ENCODE peak calls at places on chromosome 15, in eight cellular contexts. G, W, R, P, K, A, E and U are unnamed samples.
A peak's percentile ranks its signal among the peaks of the same experiment; 100 is the strongest.

GRCh38 chr15:96849501-96849900 is 519.0 kb downstream of the NR2F2 start:
- DNase-seq in P (no peak), K (peak; percentile 42), G (peak; percentile 11), W (no peak), R (no peak), E (no peak), A (peak; percentile 69), U (no peak)

GRCh38 chr15:98658831-98659699 is 10.7 kb downstream of the IGF1R start:
- DNase-seq in W (no peak), K (peak; percentile 51), G (no peak), A (peak; percentile 39), P (no peak), R (no peak), E (no peak), U (no peak)

GRCh38 chr15:63240136-63240535 is 37.3 kb upstream of the APH1B start:
- DNase-seq in A (no peak), R (no peak), K (no peak), P (no peak), W (no peak), E (no peak), G (no peak), U (no peak)

GRCh38 chr15:101550124-101550523 is 60.6 kb upstream of the PCSK6 start:
- DNase-seq in P (no peak), A (no peak), R (no peak), K (no peak), G (no peak), E (no peak), W (no peak), U (no peak)

GRCh38 chr15:69311319-69311721 is 12.6 kb downstream of the PAQR5 start:
- DNase-seq in R (no peak), A (no peak), E (no peak), P (no peak), K (no peak), W (no peak), G (no peak), U (no peak)

GRCh38 chr15:91528811-91529210 is 324.7 kb upstream of the SLCO3A1 start:
- DNase-seq in P (peak; percentile 36), G (no peak), R (no peak), E (no peak), K (no peak), W (no peak), A (no peak), U (no peak)

GRCh38 chr15:57677206-57677605 is 29.3 kb upstream of the POLR2M start:
- DNase-seq in W (no peak), E (no peak), A (no peak), P (no peak), R (no peak), K (no peak), G (no peak), U (no peak)

GRCh38 chr15:68781766-68782588 is 38.7 kb downstream of the ANP32A start:
- DNase-seq in P (no peak), K (peak; percentile 91), A (no peak), R (no peak), G (no peak), E (peak; percentile 24), W (peak; percentile 73), U (no peak)

GRCh38 chr15:78162038-78162437 is 12.9 kb downstream of the IDH3A start:
- DNase-seq in W (no peak), E (no peak), G (no peak), R (peak; percentile 23), A (no peak), P (no peak), K (no peak), U (no peak)

GRCh38 chr15:95860406-95860805 is 470.1 kb upstream of the NR2F2 start:
- DNase-seq in P (no peak), R (no peak), A (no peak), W (no peak), E (no peak), G (no peak), K (no peak), U (no peak)

GRCh38 chr15:61175024-61175423 is 54.1 kb downstream of the RORA start:
- DNase-seq in R (no peak), K (peak; percentile 9), A (no peak), G (no peak), P (no peak), E (no peak), W (no peak), U (no peak)

GRCh38 chr15:81939604-81940440 is 106.0 kb downstream of the MEX3B start:
- DNase-seq in K (peak; percentile 65), E (no peak), A (peak; percentile 56), G (peak; percentile 24), P (no peak), R (no peak), W (no peak), U (no peak)

GRCh38 chr15:23910030-23910429 is 222.9 kb upstream of the NDN start:
- DNase-seq in E (no peak), R (no peak), K (no peak), W (no peak), G (no peak), A (no peak), P (no peak), U (no peak)

GRCh38 chr15:87949934-87950298 is 306.6 kb downstream of the NTRK3 start:
- DNase-seq in G (no peak), A (no peak), K (no peak), P (no peak), E (no peak), W (no peak), R (no peak), U (no peak)

GRCh38 chr15:58875343-58875742 is 58.1 kb downstream of the SLTM start:
- DNase-seq in K (no peak), G (no peak), P (no peak), W (no peak), R (no peak), A (no peak), E (no peak), U (no peak)

GRCh38 chr15:40891810-40892448 is 2.3 kb upstream of the VPS18 start:
- DNase-seq in K (peak; percentile 55), R (no peak), A (peak; percentile 62), E (peak; percentile 63), G (no peak), P (peak; percentile 71), W (no peak), U (no peak)

GRCh38 chr15:70132148-70132547 is 34.4 kb upstream of the TLE3 start:
- DNase-seq in G (no peak), A (peak; percentile 45), E (no peak), P (no peak), W (no peak), K (no peak), R (no peak), U (no peak)

GRCh38 chr15:47551079-47551478 is 166.2 kb upstream of the SEMA6D start:
- DNase-seq in R (no peak), E (peak; percentile 42), W (no peak), P (no peak), A (no peak), K (peak; percentile 20), G (no peak), U (no peak)

GRCh38 chr15:95227235-95227634 is 995.9 kb downstream of the MCTP2 start:
- DNase-seq in A (no peak), W (no peak), E (no peak), G (no peak), P (no peak), K (no peak), R (no peak), U (no peak)

GRCh38 chr15:101012326-101013040 is 93.3 kb downstream of the LRRK1 start:
- DNase-seq in A (no peak), E (peak; percentile 27), G (no peak), K (no peak), R (no peak), W (no peak), P (no peak), U (no peak)

GRCh38 chr15:79953951-79954444 is 17.0 kb downstream of the BCL2A1 start:
- DNase-seq in G (peak; percentile 63), A (no peak), P (no peak), K (no peak), R (no peak), E (no peak), W (no peak), U (no peak)

GRCh38 chr15:33215941-33216872 is 21.7 kb upstream of the FMN1 start:
- DNase-seq in W (no peak), P (no peak), R (no peak), K (peak; percentile 31), A (no peak), G (no peak), E (no peak), U (no peak)
- TF ChIP-seq CTCF in W (peak; percentile 60), P (peak; percentile 17), R (no peak), K (peak; percentile 20), A (peak; percentile 67), G (peak; percentile 65), E (peak; percentile 81), U (peak; percentile 46)

GRCh38 chr15:67501177-67501835 is 19.6 kb upstream of the C15orf61 start:
- DNase-seq in E (no peak), A (peak; percentile 55), P (no peak), R (no peak), K (peak; percentile 48), W (no peak), G (no peak), U (no peak)
- TF ChIP-seq CTCF in E (peak; percentile 41), A (peak; percentile 45), P (peak; percentile 14), R (peak; percentile 27), K (no peak), W (peak; percentile 43), G (peak; percentile 54), U (peak; percentile 48)

GRCh38 chr15:74815961-74816360 is 3.3 kb downstream of the LMAN1L start:
- DNase-seq in A (no peak), G (no peak), R (no peak), K (no peak), W (no peak), P (no peak), E (no peak), U (no peak)

GRCh38 chr15:74815121-74815933 is 2.7 kb downstream of the LMAN1L start:
- DNase-seq in K (no peak), E (no peak), W (peak; percentile 76), P (peak; percentile 88), R (no peak), A (no peak), G (no peak), U (no peak)

GRCh38 chr15:74820056-74820455 is 6.4 kb upstream of the CPLX3 start:
- DNase-seq in E (no peak), A (no peak), G (no peak), K (no peak), W (no peak), R (no peak), P (no peak), U (no peak)

GRCh38 chr15:74816624-74817369 is 4.2 kb downstream of the LMAN1L start:
- DNase-seq in A (no peak), G (no peak), E (no peak), K (no peak), R (no peak), W (no peak), P (no peak), U (no peak)

DNA sequence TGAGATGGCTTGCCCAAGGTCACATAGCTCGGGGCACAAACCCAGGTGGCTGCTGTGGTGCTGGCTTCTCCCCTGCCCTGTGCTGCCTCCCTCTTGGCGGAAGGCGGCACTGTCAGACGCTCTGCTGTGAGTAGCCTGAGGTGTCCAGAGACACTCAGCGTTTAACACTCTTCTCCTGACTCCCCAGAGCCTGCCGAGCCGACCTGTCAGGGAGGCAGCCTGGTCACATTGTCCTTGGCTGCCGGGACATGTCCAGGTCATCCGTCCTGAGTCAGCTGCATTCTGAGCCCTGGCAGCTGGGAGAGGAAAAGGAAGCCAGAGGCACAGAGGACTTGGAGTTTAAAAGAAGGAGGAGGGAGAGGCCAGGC is 4.7 kb downstream of the LMAN1L start:
- DNase-seq in A (no peak), P (no peak), G (no peak), W (peak; percentile 62), R (no peak), E (peak; percentile 67), K (peak; percentile 43), U (no peak)
- TF ChIP-seq CTCF in A (peak; percentile 25), P (no peak), G (peak; percentile 38), W (peak; percentile 34), R (no peak), E (peak; percentile 38), K (no peak), U (peak; percentile 20)

GRCh38 chr15:37733628-37734027 is 200.8 kb upstream of the TMCO5A start:
- DNase-seq in A (peak; percentile 47), R (no peak), W (no peak), K (no peak), G (no peak), E (no peak), P (no peak), U (no peak)
- TF ChIP-seq CTCF in A (no peak), R (no peak), W (no peak), K (no peak), G (no peak), E (no peak), P (no peak), U (no peak)